ENCODE peak calls at places on chromosomes 5 and 9, in four cellular contexts. L, K, A and D are unnamed samples.

GRCh38 chr9:106333487-106333886 is 529.5 kb upstream of the ZNF462 start:
- DNase-seq in K (peak), A (peak), L (no peak), D (peak)

GRCh38 chr9:137745541-137745991 is 126.8 kb downstream of the EHMT1 start:
- DNase-seq in K (peak), A (peak), L (peak), D (peak)

GRCh38 chr9:136858844-136859757 is 7.0 kb downstream of the MAMDC4 start:
- DNase-seq in L (peak), K (no peak), A (peak), D (peak)

GRCh38 chr9:14962193-14962899 is 52.1 kb upstream of the FREM1 start:
- DNase-seq in L (no peak), K (peak), A (no peak), D (no peak)

GRCh38 chr9:38023661-38024035 is 45.4 kb downstream of the SHB start:
- DNase-seq in K (no peak), L (no peak), A (no peak), D (no peak)

GRCh38 chr9:137521405-137521985 is 28.7 kb downstream of the PNPLA7 start:
- DNase-seq in A (no peak), K (no peak), L (no peak), D (no peak)

GRCh38 chr9:84997472-84997871 is 327.9 kb downstream of the NTRK2 start:
- DNase-seq in A (no peak), K (no peak), L (no peak), D (no peak)

GRCh38 chr5:89293849-89294248 is 410.9 kb upstream of the MEF2C start:
- DNase-seq in L (no peak), A (no peak), K (no peak), D (no peak)

GRCh38 chr9:78918976-78919375 is 622.1 kb downstream of the PSAT1 start:
- DNase-seq in K (no peak), L (no peak), A (no peak), D (no peak)

GRCh38 chr9:113581865-113582697 is 118.6 kb downstream of the RGS3 start:
- DNase-seq in A (no peak), L (peak), K (no peak), D (no peak)

GRCh38 chr9:35172878-35173277 is 11.1 kb downstream of the UNC13B start:
- DNase-seq in K (no peak), L (no peak), A (no peak), D (no peak)

GRCh38 chr5:32193591-32193990 is 19.5 kb upstream of the GOLPH3 start:
- DNase-seq in L (peak), A (peak), K (peak), D (peak)

GRCh38 chr9:129765764-129766317 is 13.0 kb upstream of the PTGES start:
- DNase-seq in L (no peak), A (no peak), K (no peak), D (no peak)

GRCh38 chr5:180126716-180127681 is 55.4 kb upstream of the RNF130 start:
- DNase-seq in L (no peak), K (no peak), A (peak), D (no peak)

GRCh38 chr5:15013654-15014463 is 142.3 kb upstream of the ANKH start:
- DNase-seq in A (peak), L (peak), K (peak), D (peak)

GRCh38 chr5:141935538-141935937 is 11.9 kb downstream of the DELE1 start:
- DNase-seq in A (no peak), L (no peak), K (peak), D (no peak)

GRCh38 chr5:143355710-143356109 is 47.8 kb downstream of the NR3C1 start:
- DNase-seq in A (peak), L (peak), K (peak), D (peak)

GRCh38 chr5:100852988-100853449 is 50.1 kb downstream of the ST8SIA4 start:
- DNase-seq in L (no peak), A (no peak), K (no peak), D (no peak)

GRCh38 chr9:33125441-33125840 is 41.7 kb downstream of the B4GALT1 start:
- DNase-seq in K (no peak), L (no peak), A (no peak), D (no peak)

GRCh38 chr5:127840809-127841208 is 137.6 kb downstream of the CCDC192 start:
- DNase-seq in A (no peak), K (no peak), L (no peak), D (peak)

GRCh38 chr5:121350493-121350892 is 501.2 kb upstream of the FTMT start:
- DNase-seq in K (peak), A (no peak), L (peak), D (no peak)

GRCh38 chr5:134247411-134247810 is 21.5 kb upstream of the PPP2CA start:
- DNase-seq in L (peak), A (peak), K (peak), D (no peak)

GRCh38 chr5:56958595-56958994 is 6.7 kb upstream of the MIER3 start:
- DNase-seq in K (no peak), A (no peak), L (no peak), D (no peak)

GRCh38 chr9:80070071-80070742 is 498.4 kb downstream of the TLE4 start:
- DNase-seq in A (no peak), L (no peak), K (no peak), D (no peak)

GRCh38 chr5:74380193-74380592 is 260.3 kb downstream of the ENC1 start:
- DNase-seq in L (no peak), K (no peak), A (no peak), D (peak)

GRCh38 chr9:122179690-122180074 is 20.0 kb downstream of the MORN5 start:
- DNase-seq in A (peak), L (no peak), K (peak), D (no peak)

GRCh38 chr9:38249587-38250210 is 142.8 kb upstream of the ALDH1B1 start:
- DNase-seq in L (no peak), A (peak), K (no peak), D (no peak)

GRCh38 chr5:133396187-133396621 is 216.1 kb downstream of the FSTL4 start:
- DNase-seq in L (no peak), K (no peak), A (no peak), D (no peak)

GRCh38 chr9:36328798-36329411 is 70.7 kb upstream of the GNE start:
- DNase-seq in K (peak), L (peak), A (peak), D (peak)
- TF ChIP-seq CTCF in K (peak), L (peak), A (peak), D (peak)

GRCh38 chr9:128218518-128219389 is 15.6 kb downstream of the DNM1 start:
- DNase-seq in A (peak), L (peak), K (peak), D (peak)

GRCh38 chr9:128214571-128215490 is 11.7 kb downstream of the DNM1 start:
- DNase-seq in A (peak), K (peak), L (no peak), D (no peak)

GRCh38 chr9:128216781-128217553 is 13.8 kb downstream of the DNM1 start:
- DNase-seq in A (no peak), K (no peak), L (no peak), D (no peak)

GRCh38 chr9:128215491-128216404 is 12.6 kb downstream of the DNM1 start:
- DNase-seq in K (no peak), A (peak), L (peak), D (no peak)

DNA sequence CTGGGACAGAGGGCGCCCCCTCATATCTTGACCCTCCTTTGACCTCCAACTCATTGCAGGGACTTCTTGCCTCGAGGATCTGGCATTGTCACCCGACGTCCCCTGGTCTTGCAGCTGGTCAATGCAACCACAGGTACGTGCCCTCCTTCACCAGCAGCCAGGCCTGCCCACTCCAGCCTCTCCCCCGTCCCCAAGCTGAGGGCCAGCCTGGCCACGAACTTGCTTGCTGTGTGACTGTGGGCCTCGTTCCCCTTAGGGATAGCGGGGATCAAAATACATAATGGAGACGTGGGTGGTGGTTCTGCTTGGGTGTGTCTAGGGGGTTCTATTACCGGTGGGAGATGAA is 15.0 kb downstream of the DNM1 start:
- DNase-seq in A (no peak), L (no peak), K (no peak), D (no peak)
- H3K4me3 ChIP-seq in A (no peak), L (peak), K (peak), D (no peak)

GRCh38 chr5:82975812-82976211 is 101.4 kb downstream of the TMEM167A start:
- DNase-seq in L (no peak), K (peak), A (no peak), D (no peak)
- TF ChIP-seq CTCF in L (no peak), K (no peak), A (no peak), D (no peak)

GRCh38 chr9:93825348-93826115 is 129.6 kb downstream of the BARX1 start:
- DNase-seq in K (no peak), L (no peak), A (no peak), D (no peak)

GRCh38 chr9:93826905-93827544 is 128.1 kb downstream of the BARX1 start:
- DNase-seq in K (no peak), L (no peak), A (no peak), D (no peak)

GRCh38 chr9:93824386-93825294 is 130.5 kb downstream of the BARX1 start:
- DNase-seq in L (no peak), K (no peak), A (no peak), D (no peak)

GRCh38 chr9:93827545-93828330 is 127.4 kb downstream of the BARX1 start:
- DNase-seq in K (peak), L (peak), A (peak), D (no peak)

GRCh38 chr9:93826209-93826608 is 128.9 kb downstream of the BARX1 start:
- DNase-seq in A (peak), L (no peak), K (no peak), D (no peak)
- H3K4me3 ChIP-seq in A (no peak), L (no peak), K (no peak), D (no peak)

GRCh38 chr9:25964239-25964638 is 286.0 kb upstream of the TUSC1 start:
- DNase-seq in L (peak), A (peak), K (peak), D (peak)
- TF ChIP-seq CTCF in L (peak), A (peak), K (peak), D (peak)

GRCh38 chr9:88969646-88970373 is 21.5 kb upstream of the S1PR3 start:
- DNase-seq in A (no peak), K (no peak), L (no peak), D (no peak)

GRCh38 chr9:88973281-88974045 is 17.8 kb upstream of the S1PR3 start:
- DNase-seq in K (no peak), L (no peak), A (no peak), D (no peak)

GRCh38 chr9:88968799-88969198 is 22.5 kb upstream of the S1PR3 start:
- DNase-seq in K (no peak), A (no peak), L (no peak), D (no peak)

GRCh38 chr9:88972401-88972800 is 18.9 kb upstream of the S1PR3 start:
- DNase-seq in K (no peak), A (no peak), L (no peak), D (no peak)

DNA sequence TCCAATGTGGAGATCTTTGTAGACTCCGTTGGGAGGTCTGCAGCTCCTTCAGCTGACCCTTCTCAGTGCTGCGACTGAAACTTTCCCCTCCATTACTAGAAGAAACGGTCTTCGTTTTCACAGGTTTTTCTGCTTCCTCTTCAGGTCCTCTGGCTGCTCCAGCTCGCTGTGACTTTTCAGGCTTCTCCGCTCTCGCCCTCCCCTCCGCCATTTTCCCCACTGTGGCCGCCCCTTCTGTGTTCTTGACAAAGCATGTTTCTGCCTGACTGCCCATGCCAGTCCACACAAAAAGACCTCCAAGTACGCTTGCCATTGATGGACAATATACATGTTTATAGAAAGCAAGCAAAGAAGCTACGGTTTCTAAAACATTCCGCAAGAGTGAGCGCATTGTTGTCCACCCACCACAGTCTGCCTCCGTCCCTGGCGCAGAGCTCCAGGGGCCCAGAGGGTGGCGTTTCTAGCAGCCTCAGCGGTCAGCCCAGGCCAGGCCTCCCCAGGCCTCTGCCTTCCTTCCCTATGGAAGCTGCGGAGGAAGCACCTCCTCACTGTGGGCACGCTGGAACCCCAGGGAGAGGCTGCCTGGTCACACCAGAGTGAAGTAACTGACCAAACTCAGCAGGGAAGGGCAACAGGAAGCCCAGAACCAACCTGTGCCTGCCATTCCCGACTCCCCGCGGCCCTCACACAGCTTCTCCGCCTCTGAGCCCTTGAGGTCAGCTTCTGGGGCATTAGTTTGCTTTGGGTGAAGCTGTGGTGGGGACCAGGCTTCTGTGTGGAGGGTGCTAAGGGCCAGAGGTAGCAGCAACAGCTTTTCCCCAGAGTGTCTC is 19.9 kb upstream of the S1PR3 start:
- DNase-seq in L (no peak), A (no peak), K (no peak), D (no peak)
- H3K4me3 ChIP-seq in L (no peak), A (no peak), K (no peak), D (no peak)